ENCODE peak calls at places on chromosomes 3 and 15, in six cellular contexts. One of them, this sample, is unnamed.

GRCh38 chr3:73605388-73605787 is 19.4 kb downstream of the PDZRN3 start:
- DNase-seq in choroid plexus epithelial cell: peak
- DNase-seq in HFF-Myc: no peak
- DNase-seq in astrocyte of the cerebellum: no peak
- DNase-seq in BJ: no peak
- DNase-seq in GM23338: no peak
- DNase-seq in this sample: peak

GRCh38 chr3:112437146-112438022 is 61.9 kb downstream of the BTLA start:
- DNase-seq in choroid plexus epithelial cell: peak
- DNase-seq in HFF-Myc: peak
- DNase-seq in astrocyte of the cerebellum: peak
- DNase-seq in BJ: no peak
- DNase-seq in GM23338: peak
- DNase-seq in this sample: peak

GRCh38 chr3:66603161-66603611 is 102.4 kb upstream of the LRIG1 start:
- DNase-seq in choroid plexus epithelial cell: no peak
- DNase-seq in HFF-Myc: no peak
- DNase-seq in astrocyte of the cerebellum: peak
- DNase-seq in BJ: no peak
- DNase-seq in GM23338: no peak
- DNase-seq in this sample: no peak

GRCh38 chr3:111635403-111635802 is 40.3 kb upstream of the ZBED2 start:
- DNase-seq in choroid plexus epithelial cell: no peak
- DNase-seq in HFF-Myc: no peak
- DNase-seq in astrocyte of the cerebellum: no peak
- DNase-seq in BJ: no peak
- DNase-seq in GM23338: no peak
- DNase-seq in this sample: no peak

GRCh38 chr15:89371145-89372044 is 36.8 kb upstream of the POLG start:
- DNase-seq in choroid plexus epithelial cell: no peak
- DNase-seq in HFF-Myc: no peak
- DNase-seq in astrocyte of the cerebellum: no peak
- DNase-seq in BJ: no peak
- DNase-seq in GM23338: peak
- DNase-seq in this sample: no peak

GRCh38 chr3:39408493-39409372 is 2.2 kb downstream of the RPSA start:
- DNase-seq in choroid plexus epithelial cell: no peak
- DNase-seq in HFF-Myc: no peak
- DNase-seq in astrocyte of the cerebellum: no peak
- DNase-seq in BJ: no peak
- DNase-seq in GM23338: no peak
- DNase-seq in this sample: no peak

GRCh38 chr3:171646357-171647133 is 163.7 kb downstream of the PLD1 start:
- DNase-seq in choroid plexus epithelial cell: peak
- DNase-seq in HFF-Myc: peak
- DNase-seq in astrocyte of the cerebellum: peak
- DNase-seq in BJ: peak
- DNase-seq in GM23338: peak
- DNase-seq in this sample: no peak

GRCh38 chr3:107676469-107677309 is 153.9 kb downstream of the BBX start:
- DNase-seq in choroid plexus epithelial cell: peak
- DNase-seq in HFF-Myc: no peak
- DNase-seq in astrocyte of the cerebellum: no peak
- DNase-seq in BJ: no peak
- DNase-seq in GM23338: peak
- DNase-seq in this sample: no peak

GRCh38 chr3:24192004-24192403 is 246.9 kb downstream of the NR1D2 start:
- DNase-seq in choroid plexus epithelial cell: no peak
- DNase-seq in HFF-Myc: no peak
- DNase-seq in astrocyte of the cerebellum: no peak
- DNase-seq in BJ: no peak
- DNase-seq in GM23338: no peak
- DNase-seq in this sample: no peak

GRCh38 chr3:102054543-102054942 is 205.2 kb downstream of the NFKBIZ start:
- DNase-seq in choroid plexus epithelial cell: no peak
- DNase-seq in HFF-Myc: no peak
- DNase-seq in astrocyte of the cerebellum: no peak
- DNase-seq in BJ: no peak
- DNase-seq in GM23338: no peak
- DNase-seq in this sample: no peak

GRCh38 chr3:8320711-8321458 is 180.7 kb upstream of the LMCD1 start:
- DNase-seq in choroid plexus epithelial cell: no peak
- DNase-seq in HFF-Myc: no peak
- DNase-seq in astrocyte of the cerebellum: no peak
- DNase-seq in BJ: no peak
- DNase-seq in GM23338: peak
- DNase-seq in this sample: no peak

GRCh38 chr3:55630280-55630920 is 143.3 kb upstream of the WNT5A start:
- DNase-seq in choroid plexus epithelial cell: no peak
- DNase-seq in HFF-Myc: no peak
- DNase-seq in astrocyte of the cerebellum: no peak
- DNase-seq in BJ: no peak
- DNase-seq in GM23338: peak
- DNase-seq in this sample: no peak

GRCh38 chr3:95184038-95184437 is 1121.2 kb downstream of the NSUN3 start:
- DNase-seq in choroid plexus epithelial cell: no peak
- DNase-seq in HFF-Myc: no peak
- DNase-seq in astrocyte of the cerebellum: no peak
- DNase-seq in BJ: no peak
- DNase-seq in GM23338: no peak
- DNase-seq in this sample: no peak

GRCh38 chr15:52100807-52101206 is 11.8 kb downstream of the BCL2L10 start:
- DNase-seq in choroid plexus epithelial cell: peak
- DNase-seq in HFF-Myc: peak
- DNase-seq in astrocyte of the cerebellum: peak
- DNase-seq in BJ: peak
- DNase-seq in GM23338: no peak
- DNase-seq in this sample: peak

GRCh38 chr15:75065851-75066509 is 42.6 kb downstream of the PPCDC start:
- DNase-seq in choroid plexus epithelial cell: no peak
- DNase-seq in HFF-Myc: no peak
- DNase-seq in astrocyte of the cerebellum: no peak
- DNase-seq in BJ: no peak
- DNase-seq in GM23338: no peak
- DNase-seq in this sample: peak

GRCh38 chr15:62269504-62269903 is 104.4 kb upstream of the C2CD4B start:
- DNase-seq in choroid plexus epithelial cell: peak
- DNase-seq in HFF-Myc: no peak
- DNase-seq in astrocyte of the cerebellum: no peak
- DNase-seq in BJ: no peak
- DNase-seq in GM23338: peak
- DNase-seq in this sample: no peak

GRCh38 chr3:29185706-29186105 is 95.2 kb upstream of the RBMS3 start:
- DNase-seq in choroid plexus epithelial cell: peak
- DNase-seq in HFF-Myc: no peak
- DNase-seq in astrocyte of the cerebellum: no peak
- DNase-seq in BJ: no peak
- DNase-seq in GM23338: no peak
- DNase-seq in this sample: peak

GRCh38 chr3:131216801-131217200 is 164.8 kb upstream of the NUDT16 start:
- DNase-seq in choroid plexus epithelial cell: peak
- DNase-seq in HFF-Myc: peak
- DNase-seq in astrocyte of the cerebellum: peak
- DNase-seq in BJ: peak
- DNase-seq in GM23338: peak
- DNase-seq in this sample: peak

GRCh38 chr3:169387751-169388696 is 275.5 kb downstream of the MECOM start:
- DNase-seq in choroid plexus epithelial cell: peak
- DNase-seq in HFF-Myc: peak
- DNase-seq in astrocyte of the cerebellum: no peak
- DNase-seq in BJ: no peak
- DNase-seq in GM23338: peak
- DNase-seq in this sample: no peak

GRCh38 chr3:197212290-197212689 is 86.1 kb downstream of the DLG1 start:
- DNase-seq in choroid plexus epithelial cell: no peak
- DNase-seq in HFF-Myc: no peak
- DNase-seq in astrocyte of the cerebellum: no peak
- DNase-seq in BJ: no peak
- DNase-seq in GM23338: peak
- DNase-seq in this sample: no peak

GRCh38 chr15:42457445-42458442 is 33.2 kb downstream of the ZNF106 start:
- DNase-seq in choroid plexus epithelial cell: peak
- DNase-seq in HFF-Myc: peak
- DNase-seq in astrocyte of the cerebellum: peak
- DNase-seq in BJ: peak
- DNase-seq in GM23338: peak
- DNase-seq in this sample: peak

GRCh38 chr3:16300881-16301359 is 35.9 kb downstream of the OXNAD1 start:
- DNase-seq in choroid plexus epithelial cell: no peak
- DNase-seq in HFF-Myc: no peak
- DNase-seq in astrocyte of the cerebellum: no peak
- DNase-seq in BJ: no peak
- DNase-seq in GM23338: no peak
- DNase-seq in this sample: no peak

GRCh38 chr15:96350321-96350720 is 19.8 kb downstream of the NR2F2 start:
- DNase-seq in choroid plexus epithelial cell: peak
- DNase-seq in HFF-Myc: no peak
- DNase-seq in astrocyte of the cerebellum: no peak
- DNase-seq in BJ: no peak
- DNase-seq in GM23338: no peak
- DNase-seq in this sample: no peak

GRCh38 chr15:99953886-99954285 is 220.6 kb upstream of the LYSMD4 start:
- DNase-seq in choroid plexus epithelial cell: no peak
- DNase-seq in HFF-Myc: no peak
- DNase-seq in astrocyte of the cerebellum: no peak
- DNase-seq in BJ: no peak
- DNase-seq in GM23338: no peak
- DNase-seq in this sample: no peak
- H3K4me3 ChIP-seq in choroid plexus epithelial cell: no peak
- H3K4me3 ChIP-seq in HFF-Myc: no peak
- H3K4me3 ChIP-seq in astrocyte of the cerebellum: no peak
- H3K4me3 ChIP-seq in BJ: no peak
- H3K4me3 ChIP-seq in GM23338: no peak
- H3K4me3 ChIP-seq in this sample: no peak

DNA sequence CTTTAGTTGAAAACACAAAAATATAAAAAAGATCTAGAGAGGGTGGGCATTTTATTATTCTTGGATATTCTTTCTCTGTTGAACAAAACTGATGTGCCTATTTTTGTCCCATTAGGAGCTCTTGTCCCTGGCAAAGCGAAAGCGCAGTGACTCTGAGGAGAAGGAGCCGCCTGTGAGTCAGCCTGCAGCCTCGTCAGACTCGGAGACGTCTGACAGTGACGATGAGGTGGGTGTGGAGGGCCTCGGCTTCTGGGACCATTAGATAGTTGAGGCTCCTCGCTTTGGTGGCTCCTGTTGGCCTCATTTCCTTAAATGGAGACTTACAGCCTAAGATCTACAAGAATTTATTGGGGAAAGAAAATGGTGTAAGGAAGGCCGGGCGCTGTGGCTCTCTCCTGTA is 21.3 kb downstream of the RTF1 start:
- DNase-seq in choroid plexus epithelial cell: peak
- DNase-seq in HFF-Myc: no peak
- DNase-seq in astrocyte of the cerebellum: no peak
- DNase-seq in BJ: no peak
- DNase-seq in GM23338: no peak
- DNase-seq in this sample: peak
- H3K4me3 ChIP-seq in choroid plexus epithelial cell: no peak
- H3K4me3 ChIP-seq in HFF-Myc: no peak
- H3K4me3 ChIP-seq in astrocyte of the cerebellum: no peak
- H3K4me3 ChIP-seq in BJ: no peak
- H3K4me3 ChIP-seq in GM23338: no peak
- H3K4me3 ChIP-seq in this sample: no peak

GRCh38 chr3:129453732-129454131 is 13.7 kb downstream of the IFT122 start:
- DNase-seq in choroid plexus epithelial cell: peak
- DNase-seq in HFF-Myc: no peak
- DNase-seq in astrocyte of the cerebellum: no peak
- DNase-seq in BJ: no peak
- DNase-seq in GM23338: no peak
- DNase-seq in this sample: peak

GRCh38 chr3:129445472-129445871 is 5.4 kb downstream of the IFT122 start:
- DNase-seq in choroid plexus epithelial cell: no peak
- DNase-seq in HFF-Myc: no peak
- DNase-seq in astrocyte of the cerebellum: no peak
- DNase-seq in BJ: no peak
- DNase-seq in GM23338: no peak
- DNase-seq in this sample: no peak

GRCh38 chr3:129446926-129447325 is 6.9 kb downstream of the IFT122 start:
- DNase-seq in choroid plexus epithelial cell: no peak
- DNase-seq in HFF-Myc: no peak
- DNase-seq in astrocyte of the cerebellum: no peak
- DNase-seq in BJ: no peak
- DNase-seq in GM23338: no peak
- DNase-seq in this sample: no peak

GRCh38 chr3:129449279-129450115 is 9.5 kb downstream of the IFT122 start:
- DNase-seq in choroid plexus epithelial cell: peak
- DNase-seq in HFF-Myc: no peak
- DNase-seq in astrocyte of the cerebellum: peak
- DNase-seq in BJ: no peak
- DNase-seq in GM23338: peak
- DNase-seq in this sample: no peak

DNA sequence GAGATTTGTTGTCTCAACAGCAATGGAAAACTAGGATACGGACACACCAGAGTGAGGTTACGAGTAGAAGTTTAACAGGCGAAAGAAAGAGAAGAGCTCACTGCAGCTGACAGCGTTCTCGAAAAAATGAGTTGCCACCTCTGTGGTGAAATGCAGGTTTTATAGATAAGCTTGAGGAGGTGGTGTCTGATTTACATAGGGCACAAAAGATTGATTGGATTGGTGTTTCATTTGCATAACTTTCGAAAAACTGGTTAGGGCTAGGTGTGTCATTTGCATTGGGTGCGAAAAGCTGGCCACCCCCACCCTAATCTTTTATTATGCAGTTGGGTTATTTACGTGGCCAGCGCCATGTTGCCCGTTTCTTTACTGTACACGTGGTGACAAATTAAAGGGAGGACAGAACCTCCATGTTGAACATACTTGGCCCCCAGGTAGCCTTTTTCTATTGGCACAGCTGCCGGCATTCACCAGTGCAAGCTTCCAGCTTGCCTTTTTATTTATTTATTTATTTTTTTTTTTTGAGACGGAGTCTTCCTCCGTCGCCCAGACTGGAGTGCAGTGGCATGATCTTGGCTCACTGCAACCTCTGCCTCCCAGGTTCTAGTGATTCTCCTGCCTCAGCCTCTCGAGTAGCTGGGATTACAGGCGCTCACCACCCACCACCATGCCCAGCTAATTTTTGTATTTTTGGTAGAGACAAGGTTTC is 8.3 kb downstream of the IFT122 start:
- DNase-seq in choroid plexus epithelial cell: no peak
- DNase-seq in HFF-Myc: no peak
- DNase-seq in astrocyte of the cerebellum: no peak
- DNase-seq in BJ: no peak
- DNase-seq in GM23338: peak
- DNase-seq in this sample: no peak
- H3K4me3 ChIP-seq in choroid plexus epithelial cell: no peak
- H3K4me3 ChIP-seq in HFF-Myc: no peak
- H3K4me3 ChIP-seq in astrocyte of the cerebellum: no peak
- H3K4me3 ChIP-seq in BJ: no peak
- H3K4me3 ChIP-seq in GM23338: peak
- H3K4me3 ChIP-seq in this sample: no peak

DNA sequence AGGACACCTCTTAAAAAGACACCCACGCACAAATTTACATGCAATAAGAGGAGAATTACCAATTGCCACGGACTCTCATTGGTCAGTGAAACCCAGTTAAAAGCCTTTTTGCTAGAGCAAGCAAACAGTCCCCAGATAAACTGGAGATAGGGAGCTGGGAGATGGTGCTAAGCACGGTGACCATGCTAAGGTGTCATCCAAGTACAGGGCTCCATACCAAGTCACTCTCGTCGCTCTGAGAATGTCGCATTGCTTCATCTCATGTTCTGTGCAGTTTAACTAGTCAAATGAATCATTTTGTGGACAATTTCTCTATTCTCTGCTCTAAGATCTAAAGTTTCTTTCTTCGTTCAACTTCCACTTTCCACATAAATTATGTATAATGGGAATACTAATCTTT is 581.9 kb downstream of the AGBL1 start:
- DNase-seq in choroid plexus epithelial cell: no peak
- DNase-seq in HFF-Myc: no peak
- DNase-seq in astrocyte of the cerebellum: no peak
- DNase-seq in BJ: no peak
- DNase-seq in GM23338: no peak
- DNase-seq in this sample: no peak
- H3K4me3 ChIP-seq in choroid plexus epithelial cell: no peak
- H3K4me3 ChIP-seq in HFF-Myc: no peak
- H3K4me3 ChIP-seq in astrocyte of the cerebellum: no peak
- H3K4me3 ChIP-seq in BJ: no peak
- H3K4me3 ChIP-seq in GM23338: no peak
- H3K4me3 ChIP-seq in this sample: no peak

This sample was measured in brain microvascular endothelial cell.